ENCODE peak calls at places on chromosomes 3 and 15, in four cellular contexts. A is GM12878, M is H1, H is K562. V is an unnamed sample.

GRCh38 chr15:43440721-43441281 is 52.2 kb downstream of the TP53BP1 start:
- DNase-seq in M (no peak), A (peak), H (peak), V (peak)

GRCh38 chr3:77825045-77825827 is 785.3 kb downstream of the ROBO2 start:
- DNase-seq in A (no peak), M (no peak), H (no peak), V (peak)

GRCh38 chr3:113783463-113783862 is 36.6 kb downstream of the ATP6V1A start:
- DNase-seq in M (no peak), H (no peak), A (no peak), V (peak)

GRCh38 chr3:141659821-141660597 is 78.1 kb upstream of the RNF7 start:
- DNase-seq in H (peak), A (no peak), M (peak), V (peak)

GRCh38 chr3:39407259-39407629 is 724 bp downstream of the RPSA start:
- DNase-seq in M (no peak), H (no peak), A (no peak), V (peak)

GRCh38 chr3:184710870-184711365 is 946 bp downstream of the MAGEF1 start:
- DNase-seq in H (peak), M (peak), A (peak), V (no peak)

GRCh38 chr3:25648107-25648535 is 16.6 kb downstream of the TOP2B start:
- DNase-seq in A (peak), M (peak), H (peak), V (peak)

GRCh38 chr15:31212286-31212685 is 110.8 kb upstream of the TRPM1 start:
- DNase-seq in M (no peak), H (no peak), A (no peak), V (no peak)

GRCh38 chr15:44796508-44796907 is 60.2 kb downstream of the TRIM69 start:
- DNase-seq in H (no peak), M (no peak), A (no peak), V (no peak)

GRCh38 chr15:93190238-93190637 is 101.2 kb upstream of the RGMA start:
- DNase-seq in H (no peak), A (no peak), M (no peak), V (no peak)

GRCh38 chr3:65508743-65509422 is 529.8 kb downstream of the MAGI1 start:
- DNase-seq in H (no peak), A (no peak), M (no peak), V (no peak)
- TF ChIP-seq CHD1 in H (no peak), A (no peak), M (no peak), V (no peak)

DNA sequence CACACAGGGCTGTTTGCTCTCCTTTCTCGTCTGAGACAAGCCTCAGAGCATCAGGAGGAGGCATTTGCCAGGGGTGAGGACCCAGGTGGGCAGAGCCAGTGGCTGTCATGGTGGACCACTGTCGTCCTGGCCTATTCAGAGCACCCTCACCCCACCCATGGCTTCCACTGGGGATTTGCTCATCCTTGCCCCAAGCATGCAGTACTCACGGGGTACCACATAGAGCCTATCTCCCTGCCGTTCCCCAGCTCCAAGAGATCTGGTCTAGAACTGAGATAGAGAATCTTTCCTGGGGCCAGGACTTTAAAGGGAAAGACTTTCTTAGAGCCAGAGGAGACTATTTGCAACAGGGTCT is 76.8 kb upstream of the TNFAIP8L3 start:
- DNase-seq in M (no peak), H (no peak), A (no peak), V (no peak)
- H3K27ac ChIP-seq in M (no peak), H (no peak), A (no peak), V (no peak)

DNA sequence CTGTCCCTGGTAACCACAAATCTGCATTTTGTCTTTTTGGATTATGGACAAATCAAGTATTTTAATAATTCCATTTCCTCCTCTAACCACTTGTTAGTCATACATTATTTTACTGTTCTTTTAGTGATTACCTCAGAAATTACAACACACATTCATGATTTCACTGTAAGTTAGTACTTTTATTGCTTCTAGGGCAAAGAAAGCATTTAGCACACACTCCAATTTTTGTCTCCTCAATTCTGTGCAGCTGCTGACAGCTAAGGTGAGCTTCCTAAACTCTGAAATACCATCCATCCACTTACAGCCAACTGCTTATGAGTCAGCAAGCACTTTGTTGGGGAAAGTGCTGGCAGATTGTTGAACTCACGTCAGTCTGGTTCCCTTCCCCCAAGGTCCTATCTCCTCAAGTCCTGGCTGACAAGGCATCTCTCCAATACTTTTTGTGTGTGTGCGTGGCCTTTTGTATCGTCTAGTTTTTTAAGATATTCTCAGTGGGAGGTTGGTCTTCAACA is 49.4 kb upstream of the TNFAIP8L3 start:
- DNase-seq in M (no peak), A (no peak), H (peak), V (peak)
- TF ChIP-seq CHD1 in M (no peak), A (no peak), H (no peak), V (no peak)

DNA sequence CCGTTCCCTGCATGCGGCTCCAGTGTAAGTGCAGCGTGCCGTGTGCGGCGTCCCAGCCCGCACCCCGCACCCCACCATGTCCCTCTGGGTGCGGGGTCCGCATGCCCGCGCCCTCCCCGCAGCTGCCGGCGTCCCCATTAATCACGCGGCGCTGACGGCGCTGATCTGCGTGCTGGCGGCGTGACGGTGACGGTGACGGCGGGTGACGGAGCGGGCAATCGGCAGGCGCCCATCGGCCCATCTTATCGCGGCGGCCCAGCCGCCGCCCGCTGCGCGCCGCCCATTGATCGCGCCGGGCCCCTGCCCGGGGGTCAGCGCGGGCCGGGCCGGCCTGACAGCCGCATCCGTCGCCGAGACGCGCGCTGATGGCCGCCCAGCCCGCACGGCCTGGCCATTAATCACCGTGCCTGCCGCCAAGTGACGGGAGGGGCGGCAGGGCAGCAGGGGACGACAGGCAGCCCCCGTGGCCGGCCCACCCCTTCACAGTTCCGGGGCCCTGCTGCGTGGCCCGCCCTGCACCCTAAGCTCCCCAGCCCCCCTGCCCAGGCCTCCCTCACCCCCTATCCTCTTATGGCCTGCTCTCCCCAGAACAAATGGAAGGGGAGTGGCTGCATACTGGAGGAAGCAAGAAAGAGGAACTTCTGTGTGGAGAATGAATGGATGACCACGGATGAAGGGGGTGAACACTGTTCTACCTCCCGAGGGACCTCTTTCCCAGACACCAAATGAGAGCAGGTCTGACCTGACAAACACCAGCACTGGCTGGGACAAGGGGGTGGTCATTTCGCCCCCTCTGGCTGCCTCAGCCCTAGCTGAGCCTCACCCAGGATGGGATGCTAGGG is 24.8 kb downstream of the SEC61A1 start:
- DNase-seq in H (peak), M (no peak), A (no peak), V (no peak)
- H3K27ac ChIP-seq in H (peak), M (no peak), A (no peak), V (no peak)

V was measured in IMR-90.